ENCODE peak calls at places on chromosomes 5 and 9, in eight cellular contexts. One of them, this sample, is unnamed.

GRCh38 chr5:174327317-174327864 is 281.9 kb downstream of the NSG2 start:
- DNase-seq in activated CD8-positive, alpha-beta T cell treated with anti-CD3 and anti-CD28 coated beads for 36 hours: peak
- DNase-seq in progenitor cell of endocrine pancreas: peak
- DNase-seq in MM.1S: peak
- DNase-seq in hepatocyte: peak
- DNase-seq in HFF-Myc: peak
- DNase-seq in foreskin fibroblast: peak
- DNase-seq in colonic mucosa: peak
- DNase-seq in this sample: peak

GRCh38 chr9:95077766-95078382 is 239.6 kb downstream of the FANCC start:
- DNase-seq in HFF-Myc: no peak
- DNase-seq in hepatocyte: no peak
- DNase-seq in colonic mucosa: no peak
- DNase-seq in MM.1S: no peak
- DNase-seq in foreskin fibroblast: no peak
- DNase-seq in activated CD8-positive, alpha-beta T cell treated with anti-CD3 and anti-CD28 coated beads for 36 hours: no peak
- DNase-seq in progenitor cell of endocrine pancreas: no peak
- DNase-seq in this sample: no peak

GRCh38 chr5:17216176-17216973 is 1.1 kb upstream of the BASP1 start:
- DNase-seq in activated CD8-positive, alpha-beta T cell treated with anti-CD3 and anti-CD28 coated beads for 36 hours: peak
- DNase-seq in progenitor cell of endocrine pancreas: peak
- DNase-seq in colonic mucosa: peak
- DNase-seq in foreskin fibroblast: peak
- DNase-seq in hepatocyte: peak
- DNase-seq in HFF-Myc: peak
- DNase-seq in MM.1S: peak
- DNase-seq in this sample: peak

GRCh38 chr5:10328323-10328722 is 20.6 kb upstream of the CMBL start:
- DNase-seq in HFF-Myc: no peak
- DNase-seq in foreskin fibroblast: no peak
- DNase-seq in hepatocyte: no peak
- DNase-seq in colonic mucosa: no peak
- DNase-seq in MM.1S: no peak
- DNase-seq in progenitor cell of endocrine pancreas: no peak
- DNase-seq in activated CD8-positive, alpha-beta T cell treated with anti-CD3 and anti-CD28 coated beads for 36 hours: no peak
- DNase-seq in this sample: no peak

GRCh38 chr5:44952376-44952775 is 143.6 kb downstream of the MRPS30 start:
- DNase-seq in progenitor cell of endocrine pancreas: no peak
- DNase-seq in MM.1S: peak
- DNase-seq in hepatocyte: peak
- DNase-seq in colonic mucosa: no peak
- DNase-seq in activated CD8-positive, alpha-beta T cell treated with anti-CD3 and anti-CD28 coated beads for 36 hours: no peak
- DNase-seq in HFF-Myc: peak
- DNase-seq in foreskin fibroblast: peak
- DNase-seq in this sample: peak

GRCh38 chr9:108297025-108297424 is 558.8 kb downstream of the ACTL7B start:
- DNase-seq in foreskin fibroblast: peak
- DNase-seq in activated CD8-positive, alpha-beta T cell treated with anti-CD3 and anti-CD28 coated beads for 36 hours: no peak
- DNase-seq in colonic mucosa: no peak
- DNase-seq in MM.1S: no peak
- DNase-seq in HFF-Myc: peak
- DNase-seq in hepatocyte: no peak
- DNase-seq in progenitor cell of endocrine pancreas: no peak
- DNase-seq in this sample: no peak

GRCh38 chr9:115132648-115133047 is 14.7 kb upstream of the TNC start:
- DNase-seq in HFF-Myc: no peak
- DNase-seq in hepatocyte: no peak
- DNase-seq in colonic mucosa: no peak
- DNase-seq in MM.1S: no peak
- DNase-seq in activated CD8-positive, alpha-beta T cell treated with anti-CD3 and anti-CD28 coated beads for 36 hours: no peak
- DNase-seq in progenitor cell of endocrine pancreas: no peak
- DNase-seq in foreskin fibroblast: no peak
- DNase-seq in this sample: no peak

GRCh38 chr5:141326088-141326854 is 4.0 kb upstream of the PCDHGA1 start:
- DNase-seq in foreskin fibroblast: peak
- DNase-seq in progenitor cell of endocrine pancreas: no peak
- DNase-seq in HFF-Myc: no peak
- DNase-seq in activated CD8-positive, alpha-beta T cell treated with anti-CD3 and anti-CD28 coated beads for 36 hours: peak
- DNase-seq in MM.1S: no peak
- DNase-seq in hepatocyte: peak
- DNase-seq in colonic mucosa: peak
- DNase-seq in this sample: peak

GRCh38 chr5:43121565-43122484 is 1.1 kb downstream of the ZNF131 start:
- DNase-seq in HFF-Myc: peak
- DNase-seq in progenitor cell of endocrine pancreas: no peak
- DNase-seq in foreskin fibroblast: peak
- DNase-seq in colonic mucosa: peak
- DNase-seq in hepatocyte: peak
- DNase-seq in activated CD8-positive, alpha-beta T cell treated with anti-CD3 and anti-CD28 coated beads for 36 hours: peak
- DNase-seq in MM.1S: no peak
- DNase-seq in this sample: peak

GRCh38 chr5:133400120-133400519 is 212.2 kb downstream of the FSTL4 start:
- DNase-seq in hepatocyte: no peak
- DNase-seq in colonic mucosa: no peak
- DNase-seq in progenitor cell of endocrine pancreas: no peak
- DNase-seq in MM.1S: no peak
- DNase-seq in HFF-Myc: no peak
- DNase-seq in activated CD8-positive, alpha-beta T cell treated with anti-CD3 and anti-CD28 coated beads for 36 hours: no peak
- DNase-seq in foreskin fibroblast: no peak
- DNase-seq in this sample: no peak

GRCh38 chr5:59115345-59115744 is 532.5 kb downstream of the RAB3C start:
- DNase-seq in HFF-Myc: no peak
- DNase-seq in MM.1S: no peak
- DNase-seq in colonic mucosa: no peak
- DNase-seq in activated CD8-positive, alpha-beta T cell treated with anti-CD3 and anti-CD28 coated beads for 36 hours: no peak
- DNase-seq in hepatocyte: no peak
- DNase-seq in foreskin fibroblast: peak
- DNase-seq in progenitor cell of endocrine pancreas: no peak
- DNase-seq in this sample: no peak

GRCh38 chr5:321726-322251 is 275 bp downstream of the AHRR start:
- DNase-seq in activated CD8-positive, alpha-beta T cell treated with anti-CD3 and anti-CD28 coated beads for 36 hours: peak
- DNase-seq in MM.1S: no peak
- DNase-seq in HFF-Myc: no peak
- DNase-seq in foreskin fibroblast: no peak
- DNase-seq in hepatocyte: no peak
- DNase-seq in progenitor cell of endocrine pancreas: no peak
- DNase-seq in colonic mucosa: no peak
- DNase-seq in this sample: peak

GRCh38 chr5:35780236-35780635 is 76.5 kb upstream of the IL7R start:
- DNase-seq in colonic mucosa: no peak
- DNase-seq in activated CD8-positive, alpha-beta T cell treated with anti-CD3 and anti-CD28 coated beads for 36 hours: peak
- DNase-seq in MM.1S: no peak
- DNase-seq in progenitor cell of endocrine pancreas: no peak
- DNase-seq in foreskin fibroblast: no peak
- DNase-seq in HFF-Myc: no peak
- DNase-seq in hepatocyte: no peak
- DNase-seq in this sample: no peak

GRCh38 chr9:137891588-137892423 is 14.2 kb downstream of the CACNA1B start:
- DNase-seq in foreskin fibroblast: no peak
- DNase-seq in hepatocyte: no peak
- DNase-seq in colonic mucosa: no peak
- DNase-seq in MM.1S: no peak
- DNase-seq in HFF-Myc: no peak
- DNase-seq in progenitor cell of endocrine pancreas: no peak
- DNase-seq in activated CD8-positive, alpha-beta T cell treated with anti-CD3 and anti-CD28 coated beads for 36 hours: no peak
- DNase-seq in this sample: no peak

GRCh38 chr5:103849934-103850333 is 287.3 kb upstream of the NUDT12 start:
- DNase-seq in progenitor cell of endocrine pancreas: no peak
- DNase-seq in HFF-Myc: peak
- DNase-seq in colonic mucosa: no peak
- DNase-seq in activated CD8-positive, alpha-beta T cell treated with anti-CD3 and anti-CD28 coated beads for 36 hours: no peak
- DNase-seq in foreskin fibroblast: peak
- DNase-seq in MM.1S: no peak
- DNase-seq in hepatocyte: no peak
- DNase-seq in this sample: no peak

DNA sequence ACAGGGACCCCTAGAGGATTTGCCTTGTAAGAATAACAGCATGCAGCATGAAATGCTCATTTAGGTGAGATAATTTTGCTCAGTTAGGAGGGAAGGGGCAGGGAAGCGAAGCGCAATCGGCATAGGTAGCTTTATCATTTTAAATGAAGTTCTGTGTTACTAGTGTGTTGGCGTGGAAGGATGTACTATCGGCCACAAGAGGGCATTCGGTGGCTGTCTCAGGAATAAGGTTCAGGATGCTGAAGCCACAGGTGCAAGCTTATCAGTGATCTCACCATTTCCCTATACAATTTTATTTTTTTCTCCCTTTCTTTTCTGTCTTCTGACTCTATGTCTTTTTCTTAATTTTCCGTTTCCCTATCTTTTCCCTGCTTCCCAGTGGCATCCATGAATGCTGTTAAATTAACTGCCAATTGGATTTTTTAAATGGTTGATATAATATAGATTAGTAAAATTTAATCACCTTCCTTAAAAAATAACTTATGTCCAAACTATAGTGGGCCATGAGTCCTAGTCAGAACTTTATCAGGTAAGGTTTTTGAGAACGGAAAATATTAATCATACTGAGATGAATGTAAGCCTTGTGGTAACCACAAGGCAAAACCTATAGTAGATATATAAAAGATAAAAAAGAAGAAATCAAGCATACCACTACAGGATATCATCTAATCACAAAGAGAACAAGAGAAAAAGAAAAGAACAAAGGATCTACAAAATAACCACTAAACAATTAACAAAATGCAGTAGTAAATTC is 1.2 kb upstream of the INSL6 start:
- DNase-seq in MM.1S: peak
- DNase-seq in colonic mucosa: peak
- DNase-seq in activated CD8-positive, alpha-beta T cell treated with anti-CD3 and anti-CD28 coated beads for 36 hours: peak
- DNase-seq in progenitor cell of endocrine pancreas: peak
- DNase-seq in foreskin fibroblast: peak
- DNase-seq in HFF-Myc: peak
- DNase-seq in hepatocyte: peak
- DNase-seq in this sample: peak
- TF ChIP-seq CTCF in MM.1S: peak
- TF ChIP-seq CTCF in colonic mucosa: peak
- TF ChIP-seq CTCF in activated CD8-positive, alpha-beta T cell treated with anti-CD3 and anti-CD28 coated beads for 36 hours: peak
- TF ChIP-seq CTCF in progenitor cell of endocrine pancreas: peak
- TF ChIP-seq CTCF in foreskin fibroblast: peak
- TF ChIP-seq CTCF in HFF-Myc: peak
- TF ChIP-seq CTCF in hepatocyte: peak
- TF ChIP-seq CTCF in this sample: no peak

GRCh38 chr9:37509536-37509935 is 23.8 kb downstream of the POLR1E start:
- DNase-seq in foreskin fibroblast: no peak
- DNase-seq in MM.1S: no peak
- DNase-seq in activated CD8-positive, alpha-beta T cell treated with anti-CD3 and anti-CD28 coated beads for 36 hours: no peak
- DNase-seq in hepatocyte: no peak
- DNase-seq in colonic mucosa: no peak
- DNase-seq in progenitor cell of endocrine pancreas: no peak
- DNase-seq in HFF-Myc: no peak
- DNase-seq in this sample: no peak
- TF ChIP-seq CTCF in foreskin fibroblast: no peak
- TF ChIP-seq CTCF in MM.1S: no peak
- TF ChIP-seq CTCF in activated CD8-positive, alpha-beta T cell treated with anti-CD3 and anti-CD28 coated beads for 36 hours: no peak
- TF ChIP-seq CTCF in hepatocyte: no peak
- TF ChIP-seq CTCF in colonic mucosa: no peak
- TF ChIP-seq CTCF in progenitor cell of endocrine pancreas: no peak
- TF ChIP-seq CTCF in HFF-Myc: no peak
- TF ChIP-seq CTCF in this sample: no peak

GRCh38 chr9:129006328-129007034 is 21.6 kb downstream of the SH3GLB2 start:
- DNase-seq in colonic mucosa: peak
- DNase-seq in HFF-Myc: peak
- DNase-seq in foreskin fibroblast: peak
- DNase-seq in activated CD8-positive, alpha-beta T cell treated with anti-CD3 and anti-CD28 coated beads for 36 hours: peak
- DNase-seq in MM.1S: peak
- DNase-seq in progenitor cell of endocrine pancreas: peak
- DNase-seq in hepatocyte: peak
- DNase-seq in this sample: peak
- TF ChIP-seq CTCF in colonic mucosa: peak
- TF ChIP-seq CTCF in HFF-Myc: peak
- TF ChIP-seq CTCF in foreskin fibroblast: peak
- TF ChIP-seq CTCF in activated CD8-positive, alpha-beta T cell treated with anti-CD3 and anti-CD28 coated beads for 36 hours: peak
- TF ChIP-seq CTCF in MM.1S: peak
- TF ChIP-seq CTCF in progenitor cell of endocrine pancreas: peak
- TF ChIP-seq CTCF in hepatocyte: peak
- TF ChIP-seq CTCF in this sample: peak

GRCh38 chr9:35732185-35733108 is at the start of the genes CREB3 and TLN1:
- DNase-seq in HFF-Myc: peak
- DNase-seq in colonic mucosa: peak
- DNase-seq in MM.1S: peak
- DNase-seq in activated CD8-positive, alpha-beta T cell treated with anti-CD3 and anti-CD28 coated beads for 36 hours: peak
- DNase-seq in foreskin fibroblast: peak
- DNase-seq in hepatocyte: peak
- DNase-seq in progenitor cell of endocrine pancreas: peak
- DNase-seq in this sample: peak
- TF ChIP-seq CTCF in HFF-Myc: no peak
- TF ChIP-seq CTCF in colonic mucosa: no peak
- TF ChIP-seq CTCF in MM.1S: peak
- TF ChIP-seq CTCF in activated CD8-positive, alpha-beta T cell treated with anti-CD3 and anti-CD28 coated beads for 36 hours: no peak
- TF ChIP-seq CTCF in foreskin fibroblast: no peak
- TF ChIP-seq CTCF in hepatocyte: no peak
- TF ChIP-seq CTCF in progenitor cell of endocrine pancreas: no peak
- TF ChIP-seq CTCF in this sample: peak

DNA sequence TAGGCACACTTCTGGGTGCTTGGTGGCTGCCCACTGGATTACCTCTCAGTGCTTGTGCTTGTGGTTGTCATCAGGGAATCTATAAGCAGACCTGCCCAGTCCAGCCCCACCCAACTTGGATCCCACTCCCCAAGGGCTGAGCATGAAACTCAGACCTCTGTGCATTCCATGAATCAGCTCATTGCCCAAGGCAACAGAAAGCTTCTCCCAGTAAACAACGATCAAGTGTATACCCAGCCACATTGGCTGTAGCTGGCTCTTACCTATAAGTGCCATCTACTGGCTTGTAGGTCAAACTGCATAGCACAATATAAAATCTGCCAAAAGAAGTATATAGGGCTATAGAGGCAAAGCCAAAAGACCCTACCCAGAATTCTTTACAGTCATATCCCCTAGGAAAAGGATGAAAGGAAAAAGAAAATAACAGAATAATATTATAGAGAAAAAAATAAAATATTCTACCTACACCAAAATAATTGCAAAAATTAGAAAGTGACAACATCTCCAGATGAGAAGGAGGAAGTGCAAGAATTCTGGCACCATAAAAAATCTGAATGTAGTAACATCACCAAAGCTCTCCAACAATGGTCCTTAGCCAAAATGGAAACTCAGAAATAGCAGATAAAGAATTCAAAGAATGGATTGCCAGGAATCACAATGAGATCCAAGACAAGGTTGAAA is 321.0 kb upstream of the TRPC7 start:
- DNase-seq in HFF-Myc: peak
- DNase-seq in colonic mucosa: no peak
- DNase-seq in MM.1S: peak
- DNase-seq in activated CD8-positive, alpha-beta T cell treated with anti-CD3 and anti-CD28 coated beads for 36 hours: no peak
- DNase-seq in progenitor cell of endocrine pancreas: no peak
- DNase-seq in hepatocyte: peak
- DNase-seq in foreskin fibroblast: peak
- DNase-seq in this sample: no peak
- TF ChIP-seq CTCF in HFF-Myc: peak
- TF ChIP-seq CTCF in colonic mucosa: no peak
- TF ChIP-seq CTCF in MM.1S: peak
- TF ChIP-seq CTCF in activated CD8-positive, alpha-beta T cell treated with anti-CD3 and anti-CD28 coated beads for 36 hours: peak
- TF ChIP-seq CTCF in progenitor cell of endocrine pancreas: peak
- TF ChIP-seq CTCF in hepatocyte: peak
- TF ChIP-seq CTCF in foreskin fibroblast: peak
- TF ChIP-seq CTCF in this sample: no peak

GRCh38 chr5:97044057-97044456 is 98.4 kb downstream of the LIX1 start:
- DNase-seq in hepatocyte: peak
- DNase-seq in HFF-Myc: no peak
- DNase-seq in MM.1S: no peak
- DNase-seq in progenitor cell of endocrine pancreas: no peak
- DNase-seq in activated CD8-positive, alpha-beta T cell treated with anti-CD3 and anti-CD28 coated beads for 36 hours: no peak
- DNase-seq in colonic mucosa: peak
- DNase-seq in foreskin fibroblast: peak
- DNase-seq in this sample: no peak
- TF ChIP-seq CTCF in hepatocyte: peak
- TF ChIP-seq CTCF in HFF-Myc: peak
- TF ChIP-seq CTCF in MM.1S: no peak
- TF ChIP-seq CTCF in progenitor cell of endocrine pancreas: peak
- TF ChIP-seq CTCF in activated CD8-positive, alpha-beta T cell treated with anti-CD3 and anti-CD28 coated beads for 36 hours: no peak
- TF ChIP-seq CTCF in colonic mucosa: peak
- TF ChIP-seq CTCF in foreskin fibroblast: peak
- TF ChIP-seq CTCF in this sample: no peak

GRCh38 chr5:177369050-177369912 is 11.6 kb downstream of the RGS14 start:
- DNase-seq in HFF-Myc: no peak
- DNase-seq in activated CD8-positive, alpha-beta T cell treated with anti-CD3 and anti-CD28 coated beads for 36 hours: peak
- DNase-seq in progenitor cell of endocrine pancreas: no peak
- DNase-seq in colonic mucosa: no peak
- DNase-seq in MM.1S: peak
- DNase-seq in foreskin fibroblast: no peak
- DNase-seq in hepatocyte: peak
- DNase-seq in this sample: peak
- TF ChIP-seq CTCF in HFF-Myc: peak
- TF ChIP-seq CTCF in activated CD8-positive, alpha-beta T cell treated with anti-CD3 and anti-CD28 coated beads for 36 hours: peak
- TF ChIP-seq CTCF in progenitor cell of endocrine pancreas: peak
- TF ChIP-seq CTCF in colonic mucosa: peak
- TF ChIP-seq CTCF in MM.1S: peak
- TF ChIP-seq CTCF in foreskin fibroblast: peak
- TF ChIP-seq CTCF in hepatocyte: peak
- TF ChIP-seq CTCF in this sample: peak

This sample was measured in GM20000.